ENCODE peak calls at places on chromosomes 13 and 19, in six cellular contexts. L is A549, Y is stomach, P is suprapubic skin, D is tibial nerve, I is K562. J is an unnamed sample.

GRCh38 chr13:87124785-87125074 is 546.4 kb upstream of the SLITRK5 start:
- DNase-seq in P (no peak), D (no peak), I (no peak), L (no peak), Y (no peak), J (no peak)

GRCh38 chr19:46840157-46840942 is 10.3 kb downstream of the AP2S1 start:
- DNase-seq in D (no peak), L (peak; percentile 77), Y (peak; percentile 57), P (no peak), I (peak; percentile 60), J (peak; percentile 67)

GRCh38 chr19:18091217-18091608 is 4.5 kb upstream of the IL12RB1 start:
- DNase-seq in Y (peak; percentile 61), D (no peak), P (peak; percentile 79), L (no peak), I (peak; percentile 56), J (no peak)

GRCh38 chr19:33248954-33249613 is 23.4 kb upstream of the SLC7A10 start:
- DNase-seq in L (peak; percentile 63), I (no peak), D (no peak), Y (peak; percentile 30), P (no peak), J (no peak)

GRCh38 chr19:8654591-8655339 is 24.3 kb downstream of the NFILZ start:
- DNase-seq in Y (peak; percentile 47), L (peak; percentile 69), I (peak; percentile 82), D (no peak), P (no peak), J (peak; percentile 39)

GRCh38 chr13:50969691-50970090 is 60.1 kb downstream of the RNASEH2B start:
- DNase-seq in Y (no peak), I (no peak), L (peak; percentile 14), D (no peak), P (no peak), J (no peak)

GRCh38 chr19:47509973-47510372 is 4.9 kb downstream of the NAPA start:
- DNase-seq in I (no peak), Y (peak; percentile 67), P (no peak), L (no peak), D (no peak), J (no peak)

GRCh38 chr13:74413482-74413881 is 279.3 kb upstream of the KLF12 start:
- DNase-seq in I (no peak), L (no peak), Y (no peak), P (no peak), D (no peak), J (no peak)

GRCh38 chr19:35458821-35459391 is 10.8 kb downstream of the FFAR2 start:
- DNase-seq in I (peak; percentile 3), Y (peak; percentile 72), L (peak; percentile 52), D (no peak), P (no peak), J (no peak)

GRCh38 chr19:4327877-4328242 is 10.8 kb downstream of the STAP2 start:
- DNase-seq in I (no peak), D (no peak), Y (no peak), P (peak; percentile 75), L (no peak), J (no peak)

GRCh38 chr19:33849551-33850147 is 53.0 kb downstream of the KCTD15 start:
- DNase-seq in I (no peak), D (no peak), Y (no peak), P (no peak), L (no peak), J (no peak)

GRCh38 chr19:29308977-29309520 is 96.1 kb upstream of the UQCRFS1 start:
- DNase-seq in Y (no peak), I (no peak), D (no peak), P (no peak), L (no peak), J (no peak)

GRCh38 chr13:69970521-69970920 is 137.1 kb upstream of the ATXN8OS start:
- DNase-seq in L (peak; percentile 0), I (no peak), P (no peak), D (no peak), Y (no peak), J (no peak)

GRCh38 chr13:81929988-81930387 is 1589.1 kb upstream of the SPRY2 start:
- DNase-seq in L (peak; percentile 29), Y (no peak), D (no peak), P (no peak), I (no peak), J (no peak)

GRCh38 chr19:17889609-17890214 is 18.0 kb downstream of the SLC5A5 start:
- DNase-seq in P (no peak), L (no peak), D (no peak), Y (no peak), I (peak; percentile 39), J (no peak)

GRCh38 chr19:15378529-15379082 is 981 bp downstream of the AKAP8 start:
- DNase-seq in P (peak; percentile 74), D (no peak), I (no peak), L (peak; percentile 31), Y (peak; percentile 59), J (no peak)

GRCh38 chr19:13526552-13526951 is 20.3 kb upstream of the CACNA1A start:
- DNase-seq in D (no peak), L (peak; percentile 4), I (peak; percentile 51), P (no peak), Y (no peak), J (no peak)

GRCh38 chr19:19606021-19606420 is 12.5 kb downstream of the PBX4 start:
- DNase-seq in L (peak; percentile 62), D (no peak), I (no peak), P (no peak), Y (peak; percentile 55), J (no peak)

GRCh38 chr19:39389621-39390414 is 1.1 kb downstream of the PAF1 start:
- DNase-seq in D (no peak), Y (no peak), P (no peak), L (no peak), I (no peak), J (no peak)

GRCh38 chr19:39390460-39390758 is 497 bp downstream of the PAF1 start:
- DNase-seq in L (no peak), Y (peak; percentile 75), P (peak; percentile 90), D (no peak), I (no peak), J (no peak)

GRCh38 chr19:39386557-39386956 is 4.3 kb downstream of the PAF1 start:
- DNase-seq in L (no peak), I (no peak), P (no peak), D (no peak), Y (no peak), J (no peak)

GRCh38 chr19:39390759-39391592 is at the start of the genes MED29 and PAF1:
- DNase-seq in D (peak; percentile 93), L (peak; percentile 100), P (peak; percentile 99), I (peak; percentile 96), Y (peak; percentile 97), J (peak; percentile 96)

DNA sequence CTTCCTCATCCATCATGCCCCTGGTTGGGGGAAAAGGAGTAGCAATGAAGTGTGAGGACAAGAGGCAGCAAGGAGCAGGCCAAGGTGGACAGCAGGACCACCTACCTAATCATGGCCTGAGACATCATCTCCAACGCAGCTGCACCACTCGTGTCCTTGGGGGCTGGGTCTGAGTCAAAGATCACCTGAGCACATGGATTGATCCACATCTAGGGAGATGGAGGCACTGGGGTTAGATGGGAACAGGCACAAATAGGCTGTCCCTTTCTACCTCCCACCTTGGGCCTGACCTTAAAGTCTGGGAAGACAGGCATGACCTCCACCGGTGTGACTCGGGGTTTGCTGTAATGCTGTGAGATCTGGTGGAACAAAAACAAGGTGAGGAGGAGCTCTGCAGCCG is 2.2 kb downstream of the PAF1 start:
- DNase-seq in D (no peak), P (no peak), L (no peak), Y (no peak), I (no peak), J (no peak)
- TF ChIP-seq EP300 in D (no peak), P (no peak), L (no peak), Y (no peak), I (no peak), J (no peak)

GRCh38 chr13:60590775-60591174 is 193.8 kb downstream of the TDRD3 start:
- DNase-seq in I (no peak), L (no peak), D (no peak), P (no peak), Y (no peak), J (no peak)

GRCh38 chr13:60583911-60584753 is 187.1 kb downstream of the TDRD3 start:
- DNase-seq in P (peak; percentile 75), L (peak; percentile 6), Y (no peak), I (peak; percentile 14), D (peak; percentile 15), J (no peak)

GRCh38 chr13:60583196-60583908 is 186.3 kb downstream of the TDRD3 start:
- DNase-seq in P (no peak), L (no peak), Y (no peak), I (no peak), D (peak; percentile 22), J (no peak)

DNA sequence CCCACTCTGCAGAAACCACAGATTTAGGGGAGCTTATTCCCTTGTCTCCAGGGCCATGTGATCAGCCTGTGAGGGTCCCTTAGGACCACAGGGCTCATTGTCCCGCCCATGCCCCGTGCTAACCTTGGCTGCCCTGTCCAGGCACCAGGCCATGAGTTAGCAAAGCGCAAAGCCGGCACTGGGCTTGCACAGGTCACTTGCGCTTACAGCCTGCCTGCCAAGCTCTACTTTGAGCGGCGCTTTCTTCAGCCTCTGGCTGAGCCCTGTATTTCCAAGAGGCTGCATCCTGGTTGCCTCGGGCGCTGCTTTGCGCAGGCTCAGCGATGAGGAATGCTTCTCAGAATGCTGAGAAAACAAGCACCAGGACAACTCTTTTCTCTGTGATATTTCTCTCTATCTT is 188.0 kb downstream of the TDRD3 start:
- DNase-seq in P (peak; percentile 80), L (no peak), Y (no peak), D (peak; percentile 20), I (no peak), J (no peak)
- TF ChIP-seq CTCF in P (no peak), L (no peak), Y (no peak), D (no peak), I (no peak), J (no peak)

DNA sequence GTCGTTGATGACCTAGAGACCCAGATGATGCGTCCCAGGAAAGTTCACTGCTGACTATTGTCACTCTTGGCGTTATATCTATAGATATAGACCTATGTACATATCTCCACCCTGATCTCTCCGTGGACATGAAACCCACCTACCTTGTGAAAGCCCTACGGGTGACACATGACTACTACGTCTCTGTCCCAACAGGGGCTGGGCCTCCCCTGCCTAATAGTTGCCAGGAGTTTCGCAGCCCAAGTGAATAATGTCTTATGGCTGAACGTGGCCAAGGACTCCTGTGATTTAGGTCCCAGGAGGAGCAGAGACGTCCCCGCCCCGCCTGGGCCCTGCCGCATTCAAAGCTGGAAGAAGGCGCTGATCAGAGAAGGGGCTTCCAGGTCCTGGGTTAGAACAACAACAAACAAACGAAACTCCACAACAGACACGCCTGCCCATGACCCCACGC is 4.9 kb upstream of the POU4F1 start:
- DNase-seq in L (no peak), Y (no peak), D (no peak), P (no peak), I (no peak), J (no peak)
- H3K4me3 ChIP-seq in L (peak overlapping the region; percentile 62), Y (peak overlapping the region; percentile 60), D (peak overlapping the region; percentile 42), P (peak overlapping the region; percentile 53), I (no peak overlapping the region), J (no peak overlapping the region)

GRCh38 chr19:16573925-16574324 is 1.7 kb upstream of the SLC35E1 start:
- DNase-seq in L (no peak), D (no peak), Y (no peak), I (no peak), P (no peak), J (no peak)

GRCh38 chr19:16573296-16573695 is 1.1 kb upstream of the SLC35E1 start:
- DNase-seq in D (no peak), L (no peak), I (no peak), Y (no peak), P (no peak), J (no peak)

GRCh38 chr19:16571283-16571682 is 932 bp downstream of the SLC35E1 start:
- DNase-seq in P (no peak), L (no peak), D (no peak), Y (no peak), I (no peak), J (no peak)

GRCh38 chr19:16571689-16572331 is 405 bp downstream of the SLC35E1 start:
- DNase-seq in L (peak; percentile 13), Y (peak; percentile 41), D (no peak), I (no peak), P (no peak), J (no peak)

GRCh38 chr19:16572332-16573211 is at the start of gene SLC35E1:
- DNase-seq in Y (peak; percentile 97), P (peak; percentile 96), D (peak; percentile 90), I (peak; percentile 98), L (peak; percentile 95), J (peak; percentile 96)
- TF ChIP-seq EP300 in Y (no peak), P (no peak), D (peak; percentile 98), I (peak; percentile 41), L (no peak), J (no peak)